ENCODE peak calls at places on chromosomes 5 and 9, in four cellular contexts. T, O, Q and J are unnamed samples.

GRCh38 chr5:40672440-40672839 is 7.3 kb upstream of the PTGER4 start:
- DNase-seq in Q (no peak), T (no peak), O (no peak), J (no peak)

GRCh38 chr9:10036095-10036494 is 576.7 kb downstream of the PTPRD start:
- DNase-seq in O (no peak), Q (no peak), T (no peak), J (no peak)

GRCh38 chr9:82410306-82410705 is 421.7 kb downstream of the SPATA31D1 start:
- DNase-seq in O (no peak), Q (no peak), T (no peak), J (no peak)

GRCh38 chr5:179273441-179274145 is 71.7 kb downstream of the ADAMTS2 start:
- DNase-seq in Q (no peak), T (no peak), O (no peak), J (no peak)

GRCh38 chr5:17807069-17807468 is 172.8 kb downstream of the TAF11L14 start:
- DNase-seq in Q (no peak), T (peak), O (no peak), J (no peak)

GRCh38 chr9:37593877-37594448 is 1.6 kb upstream of the TOMM5 start:
- DNase-seq in O (no peak), Q (no peak), T (no peak), J (no peak)

GRCh38 chr5:152290181-152290580 is 114.9 kb downstream of the NMUR2 start:
- DNase-seq in O (no peak), Q (no peak), T (no peak), J (no peak)

GRCh38 chr5:145979270-145980223 is 43.2 kb downstream of the SH3RF2 start:
- DNase-seq in T (no peak), O (no peak), Q (no peak), J (no peak)

GRCh38 chr9:5488616-5489015 is 21.7 kb upstream of the PDCD1LG2 start:
- DNase-seq in Q (no peak), T (no peak), O (no peak), J (no peak)

GRCh38 chr5:1760656-1761452 is 38.8 kb downstream of the MRPL36 start:
- DNase-seq in O (no peak), T (no peak), Q (no peak), J (no peak)

GRCh38 chr5:76458492-76458863 is 55.4 kb downstream of the IQGAP2 start:
- DNase-seq in O (no peak), Q (no peak), T (no peak), J (no peak)

GRCh38 chr5:94870496-94871214 is 252.2 kb downstream of the SLF1 start:
- DNase-seq in T (peak), O (peak), Q (peak), J (no peak)

GRCh38 chr9:71758277-71758676 is 10.0 kb downstream of the CEMIP2 start:
- DNase-seq in Q (peak), T (no peak), O (no peak), J (no peak)

GRCh38 chr9:71761938-71762353 is 6.4 kb downstream of the CEMIP2 start:
- DNase-seq in T (no peak), O (no peak), Q (no peak), J (peak)

GRCh38 chr9:71758785-71759184 is 9.5 kb downstream of the CEMIP2 start:
- DNase-seq in Q (no peak), O (no peak), T (no peak), J (peak)

GRCh38 chr9:71762900-71763653 is 5.2 kb downstream of the CEMIP2 start:
- DNase-seq in O (no peak), Q (no peak), T (no peak), J (peak)

DNA sequence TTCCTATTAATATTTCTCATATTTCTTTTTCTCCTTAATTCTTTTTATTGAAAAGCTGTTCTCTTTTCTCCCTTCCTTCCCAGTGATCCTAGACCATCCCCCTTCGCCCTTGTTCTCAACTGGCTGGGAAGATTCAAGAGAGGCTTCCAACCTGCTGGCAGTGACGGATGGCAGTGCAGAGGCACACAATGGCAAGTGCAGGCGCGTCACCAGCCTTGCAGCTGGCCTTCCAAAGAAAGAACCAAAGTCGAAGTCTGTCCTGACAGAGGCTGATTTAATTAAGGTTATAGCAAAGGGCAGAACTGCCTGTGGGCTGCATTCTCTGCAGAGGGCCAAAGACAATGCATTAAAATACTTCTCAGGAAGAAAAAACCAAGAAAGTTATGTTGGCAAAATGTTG is 7.4 kb downstream of the CEMIP2 start:
- DNase-seq in T (peak), Q (peak), O (no peak), J (no peak)
- H3K4me2 ChIP-seq in T (peak), Q (peak), O (peak), J (no peak)

GRCh38 chr9:105318729-105319513 is 74.5 kb downstream of the SLC44A1 start:
- DNase-seq in T (no peak), Q (no peak), O (no peak), J (no peak)
- H3K4me2 ChIP-seq in T (no peak), Q (no peak), O (no peak), J (no peak)

GRCh38 chr9:69443178-69443577 is 118.2 kb downstream of the ENTREP1 start:
- DNase-seq in O (no peak), Q (no peak), T (no peak), J (peak)
- H3K4me2 ChIP-seq in O (no peak), Q (no peak), T (no peak), J (no peak)

GRCh38 chr9:78775211-78775610 is 478.3 kb downstream of the PSAT1 start:
- DNase-seq in O (no peak), T (no peak), Q (no peak), J (no peak)
- H3K4me2 ChIP-seq in O (no peak), T (no peak), Q (no peak), J (no peak)

DNA sequence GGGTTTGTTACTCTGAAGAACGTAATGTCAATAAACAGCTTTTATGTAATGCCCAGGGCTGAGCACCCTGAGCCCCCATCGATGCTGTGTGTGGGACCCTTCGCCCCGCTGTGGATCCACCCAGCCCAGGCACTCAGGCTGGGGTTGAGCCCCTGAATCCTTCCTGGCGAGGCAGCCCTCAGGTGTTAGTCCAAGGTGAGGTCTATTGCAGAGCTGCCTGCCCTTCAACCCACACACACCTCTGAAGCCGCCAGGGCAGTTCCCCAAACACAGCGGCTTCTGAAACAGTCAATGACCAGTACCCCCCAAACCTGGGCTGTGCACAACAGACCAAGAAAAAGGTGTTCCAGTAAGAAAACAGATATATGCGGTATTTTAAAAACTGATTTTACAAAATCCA is 11.6 kb downstream of the DIPK1B start:
- DNase-seq in O (no peak), T (no peak), Q (no peak), J (no peak)
- H3K4me2 ChIP-seq in O (no peak), T (no peak), Q (no peak), J (no peak)

GRCh38 chr9:36537861-36538260 is 34.8 kb upstream of the MELK start:
- DNase-seq in O (no peak), Q (no peak), T (no peak), J (no peak)
- H3K4me2 ChIP-seq in O (no peak), Q (no peak), T (no peak), J (no peak)

DNA sequence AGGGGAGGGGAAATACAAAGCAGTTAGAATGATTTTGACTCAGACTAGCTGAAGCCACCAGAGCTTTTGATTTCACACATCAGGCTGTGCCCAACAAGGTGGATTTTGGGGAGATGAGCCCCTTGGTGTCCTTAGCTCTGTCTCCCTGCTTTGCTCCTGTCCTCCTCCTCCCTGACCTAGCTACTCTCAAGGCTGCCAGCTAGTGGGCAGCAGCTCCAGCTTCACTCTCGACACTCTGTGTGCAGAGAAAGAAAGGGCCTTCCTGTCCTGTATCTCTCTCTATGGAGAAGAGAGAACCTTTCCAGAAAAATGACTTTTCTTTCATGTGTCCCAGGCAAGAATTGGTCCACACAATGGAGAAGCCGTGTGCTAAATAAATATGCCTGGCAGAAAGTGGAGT is 446.2 kb downstream of the SEMA5A start:
- DNase-seq in T (peak), Q (peak), O (no peak), J (no peak)
- H3K4me2 ChIP-seq in T (no peak), Q (no peak), O (no peak), J (no peak)